ENCODE peak calls at places on chromosomes 16 and 17, in ten cellular contexts. T, I, H, Q, N, S, Z, V, W and Y are unnamed samples.

GRCh38 chr17:61402978-61403845 is 3.6 kb downstream of the TBX2 start:
- DNase-seq in T (no peak), I (no peak), H (no peak), Q (peak; percentile 67), N (no peak), S (no peak), Z (no peak), V (no peak), W (no peak), Y (no peak)

GRCh38 chr16:14193316-14193871 is 122.3 kb downstream of the MRTFB start:
- DNase-seq in T (peak; percentile 74), I (no peak), H (peak; percentile 16), Q (no peak), N (no peak), S (no peak), Z (no peak), V (no peak), W (no peak), Y (no peak)

GRCh38 chr16:72203401-72203800 is 31.4 kb upstream of the PMFBP1 start:
- DNase-seq in T (peak; percentile 21), I (peak; percentile 37), H (no peak), Q (no peak), N (no peak), S (no peak), Z (peak; percentile 16), V (no peak), W (no peak), Y (no peak)

GRCh38 chr17:4009164-4009785 is 45.0 kb upstream of the ATP2A3 start:
- DNase-seq in T (no peak), I (no peak), H (no peak), Q (no peak), N (no peak), S (no peak), Z (no peak), V (no peak), W (no peak), Y (no peak)

GRCh38 chr17:83101805-83102480 is 22.5 kb downstream of the METRNL start:
- DNase-seq in T (no peak), I (no peak), H (no peak), Q (no peak), N (no peak), S (no peak), Z (no peak), V (no peak), W (no peak), Y (no peak)

GRCh38 chr16:21599994-21600773 is 807 bp downstream of the METTL9 start:
- DNase-seq in T (peak; percentile 69), I (peak; percentile 62), H (peak; percentile 33), Q (peak; percentile 82), N (no peak), S (no peak), Z (no peak), V (no peak), W (no peak), Y (no peak)

GRCh38 chr16:16025214-16025968 is 76.0 kb downstream of the ABCC1 start:
- DNase-seq in T (peak; percentile 14), I (peak; percentile 85), H (peak; percentile 68), Q (peak; percentile 24), N (no peak), S (no peak), Z (peak; percentile 19), V (peak; percentile 58), W (peak; percentile 41), Y (no peak)

GRCh38 chr17:5418858-5419355 is 555 bp downstream of the NUP88 start:
- DNase-seq in T (peak; percentile 96), I (peak; percentile 77), H (peak; percentile 83), Q (no peak), N (no peak), S (no peak), Z (peak; percentile 23), V (no peak), W (peak; percentile 85), Y (no peak)

GRCh38 chr17:32569171-32570080 is 82.6 kb downstream of the CDK5R1 start:
- DNase-seq in T (no peak), I (peak; percentile 99), H (no peak), Q (no peak), N (no peak), S (no peak), Z (no peak), V (no peak), W (no peak), Y (no peak)

GRCh38 chr17:17385502-17385901 is 82.3 kb downstream of the NT5M start:
- DNase-seq in T (no peak), I (no peak), H (no peak), Q (peak; percentile 40), N (no peak), S (no peak), Z (no peak), V (no peak), W (no peak), Y (no peak)

GRCh38 chr16:64705443-64705842 is 416.4 kb downstream of the CDH11 start:
- DNase-seq in T (no peak), I (no peak), H (no peak), Q (no peak), N (no peak), S (no peak), Z (no peak), V (no peak), W (no peak), Y (no peak)

GRCh38 chr17:49018673-49019215 is 21.6 kb downstream of the IGF2BP1 start:
- DNase-seq in T (no peak), I (no peak), H (no peak), Q (peak; percentile 37), N (no peak), S (no peak), Z (no peak), V (no peak), W (no peak), Y (no peak)

GRCh38 chr16:68388124-68388523 is 60.2 kb downstream of the SMPD3 start:
- DNase-seq in T (no peak), I (no peak), H (no peak), Q (no peak), N (no peak), S (peak; percentile 95), Z (no peak), V (no peak), W (no peak), Y (no peak)

GRCh38 chr16:68389006-68389405 is 59.3 kb downstream of the SMPD3 start:
- DNase-seq in T (no peak), I (no peak), H (no peak), Q (no peak), N (no peak), S (peak; percentile 58), Z (no peak), V (no peak), W (no peak), Y (no peak)

GRCh38 chr16:68385371-68385770 is 62.9 kb downstream of the SMPD3 start:
- DNase-seq in T (no peak), I (no peak), H (no peak), Q (no peak), N (no peak), S (peak; percentile 3), Z (no peak), V (no peak), W (no peak), Y (no peak)

GRCh38 chr16:68386628-68387027 is 61.7 kb downstream of the SMPD3 start:
- DNase-seq in T (no peak), I (no peak), H (no peak), Q (no peak), N (no peak), S (peak; percentile 83), Z (no peak), V (no peak), W (no peak), Y (no peak)

DNA sequence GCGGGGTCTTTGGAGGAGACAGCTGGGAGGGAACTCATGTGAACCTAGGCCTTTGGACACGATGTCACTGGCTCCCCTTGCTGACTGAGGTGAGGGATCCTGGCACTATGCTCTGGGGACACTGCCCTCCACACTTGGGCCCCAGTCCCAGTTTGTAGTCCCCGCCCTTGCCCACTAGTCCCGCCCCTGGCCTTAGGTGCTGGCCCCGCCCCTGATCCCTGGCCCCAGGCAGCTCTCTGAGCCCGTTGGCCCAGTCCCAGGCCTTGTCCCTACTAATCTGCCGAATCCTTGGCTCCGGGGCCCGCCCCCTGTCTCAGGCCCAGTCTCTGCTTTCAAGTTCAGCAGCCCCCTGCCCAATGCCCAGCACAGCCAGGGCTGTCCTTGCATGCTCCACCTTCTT is 61.0 kb downstream of the SMPD3 start:
- DNase-seq in T (no peak), I (no peak), H (no peak), Q (peak; percentile 28), N (no peak), S (peak; percentile 96), Z (no peak), V (no peak), W (no peak), Y (no peak)
- H3K27ac ChIP-seq in T (no peak overlapping the region), I (no peak overlapping the region), H (no peak overlapping the region), Q (no peak overlapping the region), N (no peak overlapping the region), S (peak overlapping the region; percentile 77), Z (no peak overlapping the region), V (no peak overlapping the region), W (no peak overlapping the region), Y (no peak overlapping the region)

GRCh38 chr17:38460716-38461650 is 32.7 kb downstream of the ARHGAP23 start:
- DNase-seq in T (no peak), I (no peak), H (no peak), Q (no peak), N (no peak), S (no peak), Z (no peak), V (no peak), W (no peak), Y (no peak)
- H3K27ac ChIP-seq in T (no peak overlapping the region), I (no peak overlapping the region), H (no peak overlapping the region), Q (no peak overlapping the region), N (no peak overlapping the region), S (no peak overlapping the region), Z (no peak overlapping the region), V (no peak overlapping the region), W (no peak overlapping the region), Y (peak overlapping the region; percentile 54)

DNA sequence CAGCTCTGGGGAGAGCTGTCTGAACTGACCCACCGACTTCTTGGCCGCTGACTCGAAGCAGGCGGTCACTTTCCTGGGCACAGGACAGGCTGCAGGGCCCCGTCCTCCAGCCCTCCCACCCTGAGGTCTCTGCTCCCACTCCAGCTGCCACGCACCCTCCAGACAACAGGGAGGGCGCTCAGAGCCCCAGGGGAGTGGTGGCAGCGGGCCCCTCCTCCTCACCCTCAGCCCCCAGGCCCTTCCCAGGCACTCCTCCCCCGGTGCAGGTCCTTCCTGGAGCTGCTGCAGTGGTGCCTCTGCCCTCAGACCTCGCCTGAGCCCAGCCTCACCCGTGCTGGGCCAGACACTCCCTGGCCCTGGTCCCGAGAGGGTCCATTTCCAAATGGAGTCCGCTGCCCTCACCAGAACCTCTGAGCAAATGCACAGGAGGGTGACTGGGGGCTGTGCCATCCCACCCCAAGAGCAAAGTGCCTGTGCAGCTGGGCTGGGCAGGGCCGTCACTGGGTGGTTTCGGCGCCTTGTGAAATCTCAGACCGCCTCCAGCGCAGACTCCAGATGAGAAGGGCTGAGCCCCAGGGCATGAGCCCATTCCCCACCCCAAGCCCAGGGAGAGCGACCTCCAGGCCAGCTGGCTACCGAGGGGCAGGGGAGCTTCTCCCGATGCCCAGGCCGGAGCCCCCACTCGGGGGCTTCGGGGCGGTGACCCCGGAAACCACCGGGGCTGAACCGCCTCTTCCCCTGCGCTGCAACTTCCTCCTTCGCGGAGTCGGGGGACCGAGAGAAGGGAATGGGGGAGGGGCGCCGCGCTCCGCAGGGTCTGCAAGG is 717 bp downstream of the CYBA start:
- DNase-seq in T (peak; percentile 54), I (no peak), H (peak; percentile 56), Q (peak; percentile 71), N (no peak), S (peak; percentile 71), Z (no peak), V (no peak), W (peak; percentile 49), Y (no peak)
- H3K27ac ChIP-seq in T (peak overlapping the region; percentile 94), I (no peak overlapping the region), H (peak overlapping the region; percentile 92), Q (no peak overlapping the region), N (no peak overlapping the region), S (peak overlapping the region; percentile 72), Z (peak overlapping the region; percentile 98), V (peak overlapping the region; percentile 71), W (peak overlapping the region; percentile 94), Y (peak overlapping the region; percentile 58)

GRCh38 chr17:37361543-37361942 is 14.2 kb upstream of the C17orf78 start:
- DNase-seq in T (no peak), I (peak; percentile 97), H (no peak), Q (no peak), N (no peak), S (no peak), Z (no peak), V (no peak), W (no peak), Y (no peak)
- H3K27ac ChIP-seq in T (no peak overlapping the region), I (peak overlapping the region; percentile 47), H (no peak overlapping the region), Q (no peak overlapping the region), N (no peak overlapping the region), S (no peak overlapping the region), Z (no peak overlapping the region), V (no peak overlapping the region), W (no peak overlapping the region), Y (no peak overlapping the region)